ENCODE peak calls at places on chromosomes 2 and 18, in four cellular contexts. S, M, W and D are unnamed samples.

GRCh38 chr2:2919574-2920365 is 457.8 kb downstream of the EIPR1 start:
- DNase-seq in S (peak), M (no peak), W (no peak), D (no peak)

GRCh38 chr2:8754056-8754790 is 72.4 kb downstream of the ID2 start:
- DNase-seq in S (no peak), M (no peak), W (no peak), D (peak)

GRCh38 chr2:73185965-73186364 is 16.4 kb upstream of the NOTO start:
- DNase-seq in S (no peak), M (no peak), W (no peak), D (no peak)

GRCh38 chr2:195382186-195382585 is 274.8 kb upstream of the SLC39A10 start:
- DNase-seq in S (no peak), M (no peak), W (no peak), D (no peak)

GRCh38 chr2:30436859-30437435 is 10.1 kb upstream of the LCLAT1 start:
- DNase-seq in S (no peak), M (no peak), W (no peak), D (no peak)

GRCh38 chr2:196534533-196534932 is 105.0 kb upstream of the CCDC150 start:
- DNase-seq in S (no peak), M (no peak), W (no peak), D (no peak)

GRCh38 chr18:48003426-48004349 is 73.2 kb upstream of the SMAD2 start:
- DNase-seq in S (no peak), M (no peak), W (no peak), D (no peak)

GRCh38 chr2:113084249-113085000 is 16.7 kb downstream of the IL1F10 start:
- DNase-seq in S (no peak), M (no peak), W (no peak), D (peak)

GRCh38 chr2:69164379-69164778 is 151.4 kb downstream of the ANTXR1 start:
- DNase-seq in S (no peak), M (no peak), W (no peak), D (no peak)

DNA sequence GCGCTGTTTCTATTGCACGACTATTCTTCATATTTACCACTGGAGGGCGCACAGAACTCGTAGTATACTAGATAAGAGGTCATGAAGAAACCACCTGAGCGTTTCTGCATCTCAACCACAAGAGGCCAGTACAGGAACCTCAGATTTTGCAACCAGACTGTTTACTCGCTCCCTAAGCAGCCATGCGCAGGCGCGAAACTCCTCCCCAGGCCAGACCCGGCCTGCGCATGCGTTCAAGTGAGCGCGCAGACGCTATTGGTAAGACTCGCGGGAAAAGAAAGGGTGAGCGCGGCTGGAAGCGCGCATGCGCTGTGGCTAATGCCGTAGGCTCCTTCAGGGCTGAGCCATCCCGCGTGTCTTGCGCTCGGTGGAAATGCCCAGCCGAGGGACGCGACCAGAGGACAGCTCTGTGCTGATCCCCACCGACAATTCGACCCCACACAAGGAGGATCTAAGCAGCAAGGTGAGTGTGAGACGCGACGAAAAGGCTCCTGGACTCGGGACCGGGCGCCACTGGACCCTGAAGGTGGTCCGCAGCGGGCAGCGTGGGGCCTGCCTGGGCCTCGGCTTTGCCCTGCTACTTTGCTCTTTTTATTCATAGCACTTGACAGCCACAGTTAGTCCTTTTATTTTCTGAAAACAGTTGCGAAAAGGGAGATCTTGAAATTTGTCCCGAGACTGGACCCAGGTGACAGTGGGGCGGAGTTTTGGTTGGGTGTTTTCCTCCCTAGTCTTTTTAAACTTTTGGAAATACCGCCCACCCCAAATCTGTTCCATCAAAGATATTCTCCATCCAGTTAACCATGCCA is at the start of gene ASNSD1:
- DNase-seq in S (peak), M (peak), W (peak), D (peak)
- TF ChIP-seq POLR2A in S (no peak), M (peak), W (peak), D (peak)

DNA sequence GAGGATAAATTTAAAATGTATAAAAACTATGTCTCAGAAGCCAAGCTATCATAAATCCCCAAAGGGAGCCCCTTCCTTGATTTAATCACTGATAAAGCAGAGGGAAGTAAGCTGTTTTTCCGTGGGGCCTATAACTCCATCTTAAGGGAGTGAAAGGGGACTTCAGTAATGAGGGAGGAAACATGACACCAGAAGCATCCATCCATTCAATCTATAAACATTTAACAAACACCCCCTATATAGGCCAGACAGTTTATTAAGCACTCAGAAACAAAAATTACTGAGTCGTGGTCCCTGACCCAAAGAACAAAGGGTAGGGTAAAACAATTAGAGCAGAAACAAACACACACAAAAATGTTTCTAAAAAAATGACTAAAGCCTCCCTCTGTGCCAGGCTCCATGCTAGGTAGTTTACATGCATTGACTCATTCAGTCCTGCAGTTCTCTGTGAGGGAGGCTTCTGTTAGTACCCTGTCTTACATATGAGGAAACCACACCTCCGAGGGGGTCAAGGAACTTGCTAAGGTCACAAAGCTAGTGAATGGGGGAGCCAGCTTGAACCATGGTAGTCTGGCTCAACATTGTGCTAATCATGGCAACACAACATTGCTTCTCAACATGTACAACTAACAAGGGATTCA is 472.1 kb downstream of the CDH2 start:
- DNase-seq in S (no peak), M (no peak), W (no peak), D (no peak)
- TF ChIP-seq POLR2A in S (no peak), M (no peak), W (no peak), D (no peak)

GRCh38 chr2:46915811-46916630 is 415 bp upstream of the MCFD2 start:
- DNase-seq in S (peak), M (peak), W (peak), D (peak)
- TF ChIP-seq POLR2A in S (no peak), M (peak), W (peak), D (peak)

GRCh38 chr2:219245899-219246230 is 586 bp downstream of the STK16 start:
- DNase-seq in S (no peak), M (no peak), W (no peak), D (peak)

GRCh38 chr2:219244789-219245147 is 476 bp downstream of the GLB1L start:
- DNase-seq in S (no peak), M (no peak), W (no peak), D (no peak)

GRCh38 chr2:219246559-219246958 is 1.3 kb downstream of the STK16 start:
- DNase-seq in S (no peak), M (no peak), W (no peak), D (no peak)

GRCh38 chr2:219245148-219245898 is at the start of the genes GLB1L and STK16:
- DNase-seq in S (peak), M (peak), W (peak), D (peak)

GRCh38 chr2:219243291-219243761 is 1.9 kb downstream of the GLB1L start:
- DNase-seq in S (no peak), M (peak), W (no peak), D (no peak)
- TF ChIP-seq POLR2A in S (no peak), M (no peak), W (no peak), D (no peak)

DNA sequence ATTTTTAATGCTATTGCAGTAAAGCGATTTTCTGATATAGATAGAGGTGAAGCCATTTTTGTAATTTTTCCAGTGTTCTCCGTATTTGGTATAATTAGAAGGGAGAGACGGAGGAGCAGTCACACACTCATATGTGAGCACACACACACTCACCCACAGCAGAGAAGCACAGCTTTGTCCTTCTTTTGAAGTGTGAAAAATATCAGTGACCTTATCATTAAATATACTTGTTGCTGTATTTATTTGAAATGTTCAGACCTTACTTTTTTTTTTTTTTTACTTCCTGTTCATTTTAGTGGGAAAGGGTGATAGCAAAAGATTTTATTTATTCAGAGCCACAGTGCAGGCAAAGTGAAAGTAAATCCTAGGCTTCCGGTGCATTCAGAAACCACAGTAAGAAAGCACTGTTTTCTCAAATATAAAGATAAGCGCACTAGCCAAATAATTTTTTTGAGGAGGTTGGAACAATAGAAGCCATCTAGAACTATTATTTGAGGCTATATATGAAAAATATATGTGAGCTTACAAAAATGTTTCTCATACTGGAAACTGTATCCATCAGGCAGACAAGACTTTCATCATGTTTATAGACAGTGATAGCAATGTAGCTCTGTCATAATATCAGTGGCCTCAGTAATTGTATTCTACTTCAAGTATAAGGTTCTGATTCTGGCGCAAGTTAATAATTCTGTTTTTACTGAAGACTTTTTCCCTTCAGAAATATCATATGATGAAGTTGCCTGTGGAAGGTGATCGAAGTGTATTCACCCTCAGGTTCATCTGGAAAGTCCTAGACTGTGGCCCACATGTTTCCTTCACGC is 37.2 kb downstream of the TSHZ1 start:
- DNase-seq in S (no peak), M (no peak), W (peak), D (peak)
- TF ChIP-seq POLR2A in S (no peak), M (no peak), W (no peak), D (no peak)

GRCh38 chr2:47041065-47041464 is 114.0 kb downstream of the STPG4 start:
- DNase-seq in S (no peak), M (peak), W (no peak), D (no peak)

GRCh38 chr2:47041891-47042684 is 113.0 kb downstream of the STPG4 start:
- DNase-seq in S (no peak), M (no peak), W (no peak), D (no peak)

GRCh38 chr2:47043891-47044239 is 111.2 kb downstream of the STPG4 start:
- DNase-seq in S (no peak), M (no peak), W (no peak), D (no peak)

GRCh38 chr2:47040662-47041061 is 114.4 kb downstream of the STPG4 start:
- DNase-seq in S (no peak), M (no peak), W (peak), D (no peak)

GRCh38 chr2:47043142-47043890 is 111.8 kb downstream of the STPG4 start:
- DNase-seq in S (peak), M (peak), W (peak), D (no peak)
- TF ChIP-seq POLR2A in S (no peak), M (no peak), W (no peak), D (no peak)

GRCh38 chr2:234339016-234339415 is 157.9 kb downstream of the ARL4C start:
- DNase-seq in S (no peak), M (no peak), W (no peak), D (no peak)

GRCh38 chr2:234334146-234334545 is 162.7 kb downstream of the ARL4C start:
- DNase-seq in S (peak), M (no peak), W (no peak), D (no peak)

GRCh38 chr2:234331966-234332365 is 164.9 kb downstream of the ARL4C start:
- DNase-seq in S (peak), M (no peak), W (no peak), D (no peak)

GRCh38 chr2:234333168-234334130 is 163.4 kb downstream of the ARL4C start:
- DNase-seq in S (peak), M (no peak), W (no peak), D (no peak)

GRCh38 chr2:234335676-234336228 is 161.1 kb downstream of the ARL4C start:
- DNase-seq in S (peak), M (peak), W (no peak), D (peak)
- TF ChIP-seq POLR2A in S (no peak), M (no peak), W (no peak), D (no peak)

GRCh38 chr2:231604685-231605606 is 12.3 kb downstream of the TEX44 start:
- DNase-seq in S (peak), M (peak), W (peak), D (peak)
- TF ChIP-seq POLR2A in S (no peak), M (peak), W (no peak), D (peak)